ENCODE peak calls at places on chromosome 20, in eight cellular contexts. One of them, this sample, is unnamed.

GRCh38 chr20:62799873-62800272 is 3.6 kb downstream of the MRGBP start:
- DNase-seq in esophagus squamous epithelium: no peak
- DNase-seq in neural progenitor cell: no peak
- DNase-seq in HCT116: no peak
- DNase-seq in H9: no peak
- DNase-seq in breast epithelium: no peak
- DNase-seq in right cardiac atrium: no peak
- DNase-seq in uterus: no peak
- DNase-seq in this sample: no peak

GRCh38 chr20:53713328-53714056 is 119.9 kb upstream of the ZNF217 start:
- DNase-seq in right cardiac atrium: no peak
- DNase-seq in esophagus squamous epithelium: no peak
- DNase-seq in neural progenitor cell: no peak
- DNase-seq in uterus: no peak
- DNase-seq in breast epithelium: no peak
- DNase-seq in H9: peak; percentile 68
- DNase-seq in HCT116: no peak
- DNase-seq in this sample: no peak

GRCh38 chr20:57826731-57827287 is 117.0 kb upstream of the PMEPA1 start:
- DNase-seq in HCT116: no peak
- DNase-seq in esophagus squamous epithelium: no peak
- DNase-seq in neural progenitor cell: no peak
- DNase-seq in right cardiac atrium: no peak
- DNase-seq in H9: no peak
- DNase-seq in breast epithelium: no peak
- DNase-seq in uterus: no peak
- DNase-seq in this sample: no peak

GRCh38 chr20:46073443-46073842 is 16.3 kb downstream of the NCOA5 start:
- DNase-seq in breast epithelium: no peak
- DNase-seq in neural progenitor cell: no peak
- DNase-seq in right cardiac atrium: no peak
- DNase-seq in H9: no peak
- DNase-seq in uterus: no peak
- DNase-seq in HCT116: no peak
- DNase-seq in esophagus squamous epithelium: no peak
- DNase-seq in this sample: no peak

GRCh38 chr20:13708234-13708633 is 69.5 kb upstream of the TASP1 start:
- DNase-seq in breast epithelium: no peak
- DNase-seq in neural progenitor cell: no peak
- DNase-seq in HCT116: no peak
- DNase-seq in uterus: no peak
- DNase-seq in esophagus squamous epithelium: no peak
- DNase-seq in right cardiac atrium: no peak
- DNase-seq in H9: no peak
- DNase-seq in this sample: no peak

GRCh38 chr20:5770987-5771318 is 20.8 kb downstream of the SHLD1 start:
- DNase-seq in breast epithelium: no peak
- DNase-seq in uterus: no peak
- DNase-seq in H9: no peak
- DNase-seq in right cardiac atrium: no peak
- DNase-seq in neural progenitor cell: no peak
- DNase-seq in esophagus squamous epithelium: no peak
- DNase-seq in HCT116: no peak
- DNase-seq in this sample: no peak

GRCh38 chr20:53800883-53801604 is 207.4 kb upstream of the ZNF217 start:
- DNase-seq in breast epithelium: no peak
- DNase-seq in esophagus squamous epithelium: no peak
- DNase-seq in right cardiac atrium: no peak
- DNase-seq in H9: no peak
- DNase-seq in uterus: no peak
- DNase-seq in neural progenitor cell: peak; percentile 15
- DNase-seq in HCT116: no peak
- DNase-seq in this sample: no peak

GRCh38 chr20:40960521-40960956 is 68.1 kb upstream of the TOP1 start:
- DNase-seq in neural progenitor cell: no peak
- DNase-seq in right cardiac atrium: no peak
- DNase-seq in breast epithelium: no peak
- DNase-seq in uterus: no peak
- DNase-seq in H9: peak; percentile 16
- DNase-seq in esophagus squamous epithelium: no peak
- DNase-seq in HCT116: no peak
- DNase-seq in this sample: no peak

GRCh38 chr20:19964289-19965263 is 52.6 kb upstream of the NAA20 start:
- DNase-seq in right cardiac atrium: peak; percentile 62
- DNase-seq in neural progenitor cell: no peak
- DNase-seq in esophagus squamous epithelium: no peak
- DNase-seq in breast epithelium: peak; percentile 59
- DNase-seq in uterus: peak; percentile 90
- DNase-seq in HCT116: no peak
- DNase-seq in H9: no peak
- DNase-seq in this sample: no peak

GRCh38 chr20:57659789-57660509 is 39.7 kb upstream of the ZBP1 start:
- DNase-seq in esophagus squamous epithelium: no peak
- DNase-seq in neural progenitor cell: no peak
- DNase-seq in H9: no peak
- DNase-seq in HCT116: no peak
- DNase-seq in breast epithelium: peak; percentile 30
- DNase-seq in uterus: peak; percentile 13
- DNase-seq in right cardiac atrium: no peak
- DNase-seq in this sample: peak; percentile 7

GRCh38 chr20:45469336-45470261 is at the start of gene WFDC2:
- DNase-seq in right cardiac atrium: no peak
- DNase-seq in esophagus squamous epithelium: no peak
- DNase-seq in HCT116: no peak
- DNase-seq in breast epithelium: peak; percentile 60
- DNase-seq in H9: peak; percentile 78
- DNase-seq in uterus: no peak
- DNase-seq in neural progenitor cell: peak; percentile 69
- DNase-seq in this sample: no peak

GRCh38 chr20:45611054-45611453 is 18.5 kb upstream of the WFDC10A start:
- DNase-seq in H9: no peak
- DNase-seq in esophagus squamous epithelium: no peak
- DNase-seq in breast epithelium: no peak
- DNase-seq in uterus: no peak
- DNase-seq in neural progenitor cell: no peak
- DNase-seq in right cardiac atrium: no peak
- DNase-seq in HCT116: peak; percentile 39
- DNase-seq in this sample: no peak

GRCh38 chr20:36214684-36215256 is 21.5 kb upstream of the AAR2 start:
- DNase-seq in HCT116: no peak
- DNase-seq in uterus: no peak
- DNase-seq in breast epithelium: no peak
- DNase-seq in esophagus squamous epithelium: no peak
- DNase-seq in right cardiac atrium: no peak
- DNase-seq in neural progenitor cell: peak; percentile 71
- DNase-seq in H9: peak; percentile 50
- DNase-seq in this sample: no peak

GRCh38 chr20:40945754-40946451 is 82.7 kb upstream of the TOP1 start:
- DNase-seq in breast epithelium: no peak
- DNase-seq in right cardiac atrium: peak; percentile 78
- DNase-seq in HCT116: peak; percentile 19
- DNase-seq in H9: peak; percentile 81
- DNase-seq in esophagus squamous epithelium: no peak
- DNase-seq in neural progenitor cell: peak; percentile 87
- DNase-seq in uterus: no peak
- DNase-seq in this sample: peak; percentile 60

GRCh38 chr20:11849976-11850670 is 67.6 kb upstream of the BTBD3 start:
- DNase-seq in uterus: no peak
- DNase-seq in right cardiac atrium: peak; percentile 49
- DNase-seq in neural progenitor cell: no peak
- DNase-seq in H9: no peak
- DNase-seq in HCT116: peak; percentile 8
- DNase-seq in breast epithelium: no peak
- DNase-seq in esophagus squamous epithelium: no peak
- DNase-seq in this sample: no peak

GRCh38 chr20:24491043-24491756 is 21.8 kb downstream of the SYNDIG1 start:
- DNase-seq in esophagus squamous epithelium: no peak
- DNase-seq in H9: peak; percentile 17
- DNase-seq in uterus: no peak
- DNase-seq in right cardiac atrium: no peak
- DNase-seq in HCT116: no peak
- DNase-seq in breast epithelium: no peak
- DNase-seq in neural progenitor cell: no peak
- DNase-seq in this sample: no peak

GRCh38 chr20:46408281-46408731 is 1.9 kb upstream of the ELMO2 start:
- DNase-seq in esophagus squamous epithelium: no peak
- DNase-seq in H9: no peak
- DNase-seq in right cardiac atrium: no peak
- DNase-seq in breast epithelium: no peak
- DNase-seq in neural progenitor cell: no peak
- DNase-seq in uterus: no peak
- DNase-seq in HCT116: no peak
- DNase-seq in this sample: no peak

GRCh38 chr20:22579119-22579427 is 5.3 kb downstream of the FOXA2 start:
- DNase-seq in right cardiac atrium: no peak
- DNase-seq in uterus: no peak
- DNase-seq in H9: peak; percentile 90
- DNase-seq in HCT116: no peak
- DNase-seq in neural progenitor cell: peak; percentile 96
- DNase-seq in breast epithelium: no peak
- DNase-seq in esophagus squamous epithelium: no peak
- DNase-seq in this sample: no peak

GRCh38 chr20:22576733-22577514 is 7.4 kb downstream of the FOXA2 start:
- DNase-seq in right cardiac atrium: no peak
- DNase-seq in uterus: no peak
- DNase-seq in H9: no peak
- DNase-seq in esophagus squamous epithelium: no peak
- DNase-seq in neural progenitor cell: peak; percentile 39
- DNase-seq in breast epithelium: no peak
- DNase-seq in HCT116: no peak
- DNase-seq in this sample: no peak

GRCh38 chr20:22579711-22580697 is 4.4 kb downstream of the FOXA2 start:
- DNase-seq in H9: peak; percentile 67
- DNase-seq in breast epithelium: no peak
- DNase-seq in uterus: no peak
- DNase-seq in neural progenitor cell: peak; percentile 45
- DNase-seq in HCT116: no peak
- DNase-seq in esophagus squamous epithelium: no peak
- DNase-seq in right cardiac atrium: no peak
- DNase-seq in this sample: no peak

GRCh38 chr20:22577515-22578220 is 6.7 kb downstream of the FOXA2 start:
- DNase-seq in esophagus squamous epithelium: no peak
- DNase-seq in breast epithelium: no peak
- DNase-seq in HCT116: no peak
- DNase-seq in right cardiac atrium: no peak
- DNase-seq in neural progenitor cell: peak; percentile 75
- DNase-seq in H9: peak; percentile 77
- DNase-seq in uterus: no peak
- DNase-seq in this sample: no peak

GRCh38 chr20:22578221-22579118 is 5.9 kb downstream of the FOXA2 start:
- DNase-seq in right cardiac atrium: no peak
- DNase-seq in breast epithelium: no peak
- DNase-seq in uterus: no peak
- DNase-seq in H9: no peak
- DNase-seq in neural progenitor cell: peak; percentile 60
- DNase-seq in esophagus squamous epithelium: no peak
- DNase-seq in HCT116: no peak
- DNase-seq in this sample: no peak
- H3K27ac ChIP-seq in right cardiac atrium: no peak overlapping the region
- H3K27ac ChIP-seq in breast epithelium: no peak overlapping the region
- H3K27ac ChIP-seq in uterus: no peak overlapping the region
- H3K27ac ChIP-seq in H9: no peak overlapping the region
- H3K27ac ChIP-seq in neural progenitor cell: no peak overlapping the region
- H3K27ac ChIP-seq in esophagus squamous epithelium: no peak overlapping the region
- H3K27ac ChIP-seq in HCT116: no peak overlapping the region
- H3K27ac ChIP-seq in this sample: no peak overlapping the region

GRCh38 chr20:32252189-32252588 is 25.3 kb upstream of the KIF3B start:
- DNase-seq in neural progenitor cell: no peak
- DNase-seq in uterus: no peak
- DNase-seq in esophagus squamous epithelium: no peak
- DNase-seq in HCT116: no peak
- DNase-seq in right cardiac atrium: no peak
- DNase-seq in H9: no peak
- DNase-seq in breast epithelium: no peak
- DNase-seq in this sample: no peak
- H3K27ac ChIP-seq in neural progenitor cell: no peak overlapping the region
- H3K27ac ChIP-seq in uterus: no peak overlapping the region
- H3K27ac ChIP-seq in esophagus squamous epithelium: no peak overlapping the region
- H3K27ac ChIP-seq in HCT116: no peak overlapping the region
- H3K27ac ChIP-seq in right cardiac atrium: no peak overlapping the region
- H3K27ac ChIP-seq in H9: no peak overlapping the region
- H3K27ac ChIP-seq in breast epithelium: no peak overlapping the region
- H3K27ac ChIP-seq in this sample: no peak overlapping the region

DNA sequence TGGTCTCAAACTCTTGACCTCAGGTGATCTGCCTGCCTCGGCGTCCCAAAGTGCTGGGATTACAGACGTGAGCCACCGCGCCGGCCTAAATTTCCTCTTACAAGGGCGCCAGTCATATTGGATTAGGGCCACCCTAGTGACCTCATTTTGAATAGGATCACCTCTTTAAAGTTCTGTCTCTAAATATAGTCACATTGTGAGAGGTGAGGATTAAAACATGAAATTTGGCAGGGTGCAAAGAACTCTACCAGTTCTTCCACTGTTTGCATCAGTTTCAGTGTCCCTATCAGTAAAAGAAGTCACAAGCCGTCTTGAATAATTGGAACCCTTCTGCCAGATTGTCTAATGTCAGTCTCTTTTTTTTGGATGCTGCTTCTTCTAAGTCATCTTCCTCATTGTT is 56.6 kb downstream of the NCOA3 start:
- DNase-seq in esophagus squamous epithelium: no peak
- DNase-seq in uterus: no peak
- DNase-seq in right cardiac atrium: no peak
- DNase-seq in H9: no peak
- DNase-seq in breast epithelium: no peak
- DNase-seq in HCT116: no peak
- DNase-seq in neural progenitor cell: no peak
- DNase-seq in this sample: no peak
- H3K27ac ChIP-seq in esophagus squamous epithelium: no peak overlapping the region
- H3K27ac ChIP-seq in uterus: peak overlapping the region; percentile 73
- H3K27ac ChIP-seq in right cardiac atrium: no peak overlapping the region
- H3K27ac ChIP-seq in H9: no peak overlapping the region
- H3K27ac ChIP-seq in breast epithelium: no peak overlapping the region
- H3K27ac ChIP-seq in HCT116: no peak overlapping the region
- H3K27ac ChIP-seq in neural progenitor cell: no peak overlapping the region
- H3K27ac ChIP-seq in this sample: peak overlapping the region; percentile 7

GRCh38 chr20:31410011-31410410 is 4.0 kb upstream of the DEFB121 start:
- DNase-seq in uterus: no peak
- DNase-seq in neural progenitor cell: no peak
- DNase-seq in esophagus squamous epithelium: no peak
- DNase-seq in breast epithelium: no peak
- DNase-seq in H9: no peak
- DNase-seq in HCT116: no peak
- DNase-seq in right cardiac atrium: no peak
- DNase-seq in this sample: no peak

GRCh38 chr20:31418307-31418706 is 12.3 kb upstream of the DEFB121 start:
- DNase-seq in neural progenitor cell: no peak
- DNase-seq in H9: no peak
- DNase-seq in uterus: no peak
- DNase-seq in esophagus squamous epithelium: no peak
- DNase-seq in HCT116: no peak
- DNase-seq in right cardiac atrium: no peak
- DNase-seq in breast epithelium: no peak
- DNase-seq in this sample: no peak

GRCh38 chr20:31414381-31414780 is 8.4 kb upstream of the DEFB121 start:
- DNase-seq in neural progenitor cell: no peak
- DNase-seq in HCT116: no peak
- DNase-seq in breast epithelium: no peak
- DNase-seq in right cardiac atrium: no peak
- DNase-seq in esophagus squamous epithelium: no peak
- DNase-seq in H9: no peak
- DNase-seq in uterus: no peak
- DNase-seq in this sample: no peak
- H3K27ac ChIP-seq in neural progenitor cell: no peak overlapping the region
- H3K27ac ChIP-seq in HCT116: no peak overlapping the region
- H3K27ac ChIP-seq in breast epithelium: no peak overlapping the region
- H3K27ac ChIP-seq in right cardiac atrium: no peak overlapping the region
- H3K27ac ChIP-seq in esophagus squamous epithelium: no peak overlapping the region
- H3K27ac ChIP-seq in H9: no peak overlapping the region
- H3K27ac ChIP-seq in uterus: no peak overlapping the region
- H3K27ac ChIP-seq in this sample: no peak overlapping the region

This sample was measured in heart left ventricle.